ENCODE peak calls at places on chromosomes 13 and 19, in nine cellular contexts. C, K, D, M, G, P, L, I and Q are unnamed samples.

GRCh38 chr13:84491952-84492351 is 609.7 kb upstream of the SLITRK1 start:
- DNase-seq in C (no peak), K (no peak), D (no peak), M (no peak), G (no peak), P (no peak), L (no peak), I (no peak), Q (no peak)

GRCh38 chr19:46492841-46493235 is 2.8 kb downstream of the PNMA8B start:
- DNase-seq in C (no peak), K (no peak), D (no peak), M (no peak), G (no peak), P (no peak), L (no peak), I (no peak), Q (no peak)

GRCh38 chr19:35519291-35519690 is 5.8 kb upstream of the DMKN start:
- DNase-seq in C (peak; percentile 47), K (no peak), D (no peak), M (no peak), G (peak; percentile 29), P (peak; percentile 42), L (peak; percentile 55), I (no peak), Q (no peak)

GRCh38 chr13:21326155-21327030 is 132.7 kb downstream of the ZDHHC20 start:
- DNase-seq in C (peak; percentile 48), K (peak; percentile 82), D (peak; percentile 7), M (peak; percentile 18), G (peak; percentile 61), P (no peak), L (peak; percentile 51), I (peak; percentile 40), Q (no peak)

GRCh38 chr13:104616990-104617389 is 1550.8 kb upstream of the SLC10A2 start:
- DNase-seq in C (no peak), K (no peak), D (no peak), M (no peak), G (no peak), P (no peak), L (no peak), I (no peak), Q (peak; percentile 7)

GRCh38 chr13:76455960-76456359 is 430.2 kb downstream of the KCTD12 start:
- DNase-seq in C (peak; percentile 14), K (no peak), D (peak; percentile 34), M (peak; percentile 14), G (no peak), P (no peak), L (peak; percentile 63), I (peak; percentile 57), Q (no peak)

GRCh38 chr13:112901951-112902651 is 66.9 kb upstream of the MCF2L start:
- DNase-seq in C (no peak), K (peak; percentile 50), D (no peak), M (no peak), G (no peak), P (no peak), L (no peak), I (no peak), Q (no peak)

GRCh38 chr13:73109969-73110368 is 51.2 kb downstream of the KLF5 start:
- DNase-seq in C (no peak), K (no peak), D (no peak), M (no peak), G (no peak), P (no peak), L (no peak), I (no peak), Q (no peak)

GRCh38 chr13:109155301-109155761 is 525.9 kb downstream of the MYO16 start:
- DNase-seq in C (peak; percentile 75), K (no peak), D (no peak), M (peak; percentile 89), G (no peak), P (peak; percentile 73), L (peak; percentile 90), I (peak; percentile 95), Q (no peak)

GRCh38 chr13:94710881-94711560 is 1.3 kb downstream of the SOX21 start:
- DNase-seq in C (peak; percentile 5), K (peak; percentile 71), D (no peak), M (no peak), G (peak; percentile 43), P (peak; percentile 42), L (no peak), I (no peak), Q (no peak)

DNA sequence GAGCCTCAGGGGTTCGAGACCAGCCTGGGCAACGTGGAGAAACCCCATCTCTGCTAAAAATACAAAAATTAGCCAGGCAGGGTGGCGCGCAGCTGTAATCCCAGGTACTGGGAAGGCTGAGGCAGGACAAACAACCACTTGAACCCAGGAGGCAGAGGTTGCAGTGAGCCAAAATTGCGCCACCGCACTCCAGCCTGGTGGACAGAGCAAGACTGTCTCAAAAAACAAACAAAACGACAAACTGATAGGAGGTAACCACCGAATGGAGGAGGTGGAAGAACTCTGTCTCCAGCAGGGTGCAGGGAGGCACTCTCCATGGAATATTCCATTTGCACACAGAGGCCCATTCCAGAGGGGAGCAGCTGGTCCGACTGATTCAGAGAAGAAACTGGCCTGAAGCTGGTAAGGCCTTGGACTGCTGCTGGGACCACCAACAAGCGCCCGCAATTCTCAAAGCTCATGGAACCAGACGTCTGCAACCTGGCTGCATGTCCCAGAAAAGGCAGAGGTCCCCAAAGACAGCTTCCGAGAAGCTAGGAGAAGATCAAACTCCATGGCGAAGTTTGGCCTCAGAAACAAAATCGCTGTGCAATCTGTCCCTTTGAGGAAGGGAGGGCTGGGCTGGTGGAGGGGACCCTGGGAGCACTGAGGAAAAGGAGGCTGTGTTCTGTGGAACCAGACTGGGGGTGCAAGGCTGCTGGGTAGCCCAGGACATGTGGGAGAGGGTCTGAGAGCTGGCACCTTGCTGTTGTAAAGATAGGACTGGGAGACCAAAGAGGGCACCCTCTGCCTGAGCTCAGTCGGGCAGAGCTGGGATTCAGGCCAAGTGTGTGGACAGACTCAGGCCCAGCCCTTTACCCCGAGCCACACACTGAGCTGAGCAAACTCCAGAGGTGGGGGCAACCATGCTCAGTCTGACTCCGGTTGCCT is 35.2 kb downstream of the SLC25A42 start:
- DNase-seq in C (no peak), K (no peak), D (no peak), M (no peak), G (peak; percentile 54), P (no peak), L (no peak), I (no peak), Q (no peak)
- H3K4me3 ChIP-seq in C (no peak overlapping the region), K (no peak overlapping the region), D (no peak overlapping the region), M (no peak overlapping the region), G (no peak overlapping the region), P (no peak overlapping the region), L (no peak overlapping the region), I (no peak overlapping the region), Q (no peak overlapping the region)

GRCh38 chr19:6476155-6476895 is 5.3 kb downstream of the DENND1C start:
- DNase-seq in C (peak; percentile 48), K (peak; percentile 83), D (no peak), M (peak; percentile 52), G (peak; percentile 96), P (peak; percentile 96), L (peak; percentile 40), I (peak; percentile 11), Q (peak; percentile 41)
- H3K4me3 ChIP-seq in C (no peak overlapping the region), K (no peak overlapping the region), D (no peak overlapping the region), M (no peak overlapping the region), G (no peak overlapping the region), P (peak overlapping the region; percentile 44), L (no peak overlapping the region), I (no peak overlapping the region), Q (no peak overlapping the region)

DNA sequence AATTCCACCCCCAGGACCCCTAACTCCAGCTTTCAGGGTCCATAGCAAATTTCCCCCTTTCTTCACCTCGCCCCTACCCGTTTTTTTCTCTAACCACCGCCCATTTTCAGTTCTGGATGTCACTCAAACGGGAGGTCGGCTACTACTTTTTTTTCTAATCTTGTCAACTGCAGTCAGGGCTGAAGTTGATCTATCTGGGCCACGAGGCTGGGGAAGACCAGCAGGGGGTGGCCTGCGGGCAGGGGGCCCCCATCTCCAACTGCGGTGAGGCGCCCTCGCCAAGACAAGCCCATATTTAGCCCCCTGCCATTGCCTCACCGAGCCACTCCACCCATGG is 748 bp downstream of the LHFPL6 start:
- DNase-seq in C (no peak), K (no peak), D (no peak), M (no peak), G (no peak), P (no peak), L (peak; percentile 11), I (no peak), Q (no peak)
- H3K4me3 ChIP-seq in C (peak overlapping the region; percentile 92), K (peak overlapping the region; percentile 59), D (peak overlapping the region; percentile 88), M (peak overlapping the region; percentile 87), G (peak overlapping the region; percentile 85), P (peak overlapping the region; percentile 61), L (peak overlapping the region; percentile 85), I (peak overlapping the region; percentile 84), Q (peak overlapping the region; percentile 49)

GRCh38 chr19:17688853-17689595 is 870 bp upstream of the UNC13A start:
- DNase-seq in C (no peak), K (no peak), D (no peak), M (no peak), G (no peak), P (no peak), L (no peak), I (no peak), Q (no peak)

GRCh38 chr19:17686592-17687042 is 1.5 kb downstream of the UNC13A start:
- DNase-seq in C (peak; percentile 36), K (no peak), D (no peak), M (peak; percentile 42), G (peak; percentile 37), P (peak; percentile 80), L (no peak), I (no peak), Q (no peak)

GRCh38 chr19:17686027-17686511 is 2.1 kb downstream of the UNC13A start:
- DNase-seq in C (peak; percentile 30), K (no peak), D (no peak), M (peak; percentile 24), G (no peak), P (peak; percentile 84), L (peak; percentile 31), I (no peak), Q (no peak)

GRCh38 chr19:17687857-17688784 is at the start of gene UNC13A:
- DNase-seq in C (peak; percentile 45), K (peak; percentile 75), D (no peak), M (peak; percentile 33), G (peak; percentile 76), P (peak; percentile 39), L (peak; percentile 20), I (peak; percentile 28), Q (peak; percentile 23)

GRCh38 chr19:17687141-17687856 is 855 bp downstream of the UNC13A start:
- DNase-seq in C (no peak), K (no peak), D (no peak), M (no peak), G (no peak), P (peak; percentile 52), L (no peak), I (no peak), Q (no peak)
- H3K4me3 ChIP-seq in C (no peak overlapping the region), K (no peak overlapping the region), D (no peak overlapping the region), M (peak overlapping the region; percentile 50), G (no peak overlapping the region), P (peak overlapping the region; percentile 50), L (no peak overlapping the region), I (no peak overlapping the region), Q (peak overlapping the region; percentile 29)